ENCODE peak calls at places on chromosomes 7 and 10, in seven cellular contexts. T, Z, O, A, G, J and C are unnamed samples.

GRCh38 chr10:127433951-127434350 is 115.2 kb upstream of the NPS start:
- DNase-seq in T (no peak), A (no peak), Z (no peak), O (no peak), J (no peak), G (no peak), C (no peak)

GRCh38 chr7:28988818-28989595 is 30.9 kb upstream of the TRIL start:
- DNase-seq in T (no peak), Z (no peak), G (no peak), O (no peak), J (no peak), A (no peak), C (no peak)

GRCh38 chr10:75744242-75744641 is 312.8 kb downstream of the LRMDA start:
- DNase-seq in O (no peak), J (no peak), G (no peak), Z (no peak), A (no peak), T (no peak), C (no peak)

GRCh38 chr10:113643183-113643582 is 20.7 kb downstream of the NRAP start:
- DNase-seq in A (no peak), J (no peak), T (no peak), G (no peak), O (no peak), Z (no peak), C (no peak)

GRCh38 chr7:148883233-148884048 is 650 bp downstream of the EZH2 start:
- DNase-seq in G (peak), J (no peak), Z (peak), A (no peak), T (no peak), O (no peak), C (no peak)

GRCh38 chr10:22736134-22736533 is 21.8 kb upstream of the PIP4K2A start:
- DNase-seq in J (no peak), A (no peak), G (no peak), O (no peak), T (no peak), Z (peak), C (no peak)

GRCh38 chr10:115321360-115321759 is 228.2 kb downstream of the ATRNL1 start:
- DNase-seq in Z (no peak), J (no peak), T (no peak), A (peak), O (no peak), G (no peak), C (no peak)

GRCh38 chr7:71186535-71186934 is 54.6 kb downstream of the GALNT17 start:
- DNase-seq in G (no peak), Z (no peak), J (no peak), T (no peak), A (no peak), O (no peak), C (no peak)

GRCh38 chr10:103765981-103766380 is 89.4 kb downstream of the SH3PXD2A start:
- DNase-seq in J (no peak), O (no peak), G (no peak), A (no peak), Z (no peak), T (no peak), C (no peak)

GRCh38 chr7:124566576-124566975 is 199.0 kb downstream of the GPR37 start:
- DNase-seq in T (peak), A (no peak), O (no peak), Z (no peak), G (no peak), J (no peak), C (no peak)

GRCh38 chr10:77289790-77290189 is 347.8 kb downstream of the KCNMA1 start:
- DNase-seq in Z (no peak), T (no peak), A (no peak), G (peak), J (no peak), O (no peak), C (no peak)

GRCh38 chr10:124671486-124672075 is 72.6 kb downstream of the FAM53B start:
- DNase-seq in Z (peak), T (no peak), J (peak), A (no peak), O (peak), G (peak), C (no peak)

GRCh38 chr7:18459439-18459838 is 36.1 kb upstream of the HDAC9 start:
- DNase-seq in T (no peak), J (no peak), Z (no peak), G (no peak), O (no peak), A (no peak), C (no peak)

GRCh38 chr7:41885078-41885477 is 182.2 kb upstream of the INHBA start:
- DNase-seq in T (no peak), Z (no peak), A (no peak), J (no peak), O (no peak), G (no peak), C (no peak)

GRCh38 chr7:158828343-158829020 is 827 bp downstream of the ESYT2 start:
- DNase-seq in J (no peak), O (no peak), A (no peak), G (peak), T (no peak), Z (peak), C (peak)

GRCh38 chr7:12524794-12525386 is 45.6 kb upstream of the SCIN start:
- DNase-seq in O (peak), T (no peak), Z (peak), A (peak), J (peak), G (peak), C (peak)

GRCh38 chr7:101582971-101583370 is 46.1 kb downstream of the MYL10 start:
- DNase-seq in J (no peak), G (no peak), O (no peak), T (no peak), Z (no peak), A (no peak), C (no peak)

GRCh38 chr10:102740229-102740628 is 3.5 kb upstream of the WBP1L start:
- DNase-seq in Z (no peak), O (no peak), J (no peak), G (no peak), A (no peak), T (no peak), C (no peak)

GRCh38 chr10:102735065-102735562 is 8.6 kb upstream of the WBP1L start:
- DNase-seq in T (no peak), G (no peak), A (no peak), O (no peak), J (no peak), Z (peak), C (no peak)

GRCh38 chr10:102741848-102742247 is 1.9 kb upstream of the WBP1L start:
- DNase-seq in A (no peak), O (no peak), T (no peak), G (no peak), Z (no peak), J (no peak), C (no peak)

GRCh38 chr10:102743078-102743587 is 615 bp upstream of the WBP1L start:
- DNase-seq in Z (no peak), J (no peak), G (no peak), A (peak), T (no peak), O (no peak), C (no peak)

GRCh38 chr10:102738692-102739121 is 5.0 kb upstream of the WBP1L start:
- DNase-seq in J (no peak), G (no peak), A (no peak), T (no peak), O (no peak), Z (no peak), C (no peak)
- TF ChIP-seq JUND in J (no peak), G (no peak), A (no peak), T (no peak), O (no peak), Z (no peak), C (no peak)

GRCh38 chr7:140196361-140197217 is 19.8 kb upstream of the KDM7A start:
- DNase-seq in Z (no peak), G (no peak), A (no peak), J (no peak), T (no peak), O (no peak), C (no peak)
- TF ChIP-seq JUND in Z (peak), G (no peak), A (no peak), J (no peak), T (no peak), O (no peak), C (no peak)

GRCh38 chr7:121336579-121336978 is 7.8 kb downstream of the WNT16 start:
- DNase-seq in Z (no peak), T (no peak), O (no peak), A (no peak), G (no peak), J (no peak), C (no peak)
- TF ChIP-seq JUND in Z (no peak), T (no peak), O (no peak), A (no peak), G (no peak), J (no peak), C (no peak)

DNA sequence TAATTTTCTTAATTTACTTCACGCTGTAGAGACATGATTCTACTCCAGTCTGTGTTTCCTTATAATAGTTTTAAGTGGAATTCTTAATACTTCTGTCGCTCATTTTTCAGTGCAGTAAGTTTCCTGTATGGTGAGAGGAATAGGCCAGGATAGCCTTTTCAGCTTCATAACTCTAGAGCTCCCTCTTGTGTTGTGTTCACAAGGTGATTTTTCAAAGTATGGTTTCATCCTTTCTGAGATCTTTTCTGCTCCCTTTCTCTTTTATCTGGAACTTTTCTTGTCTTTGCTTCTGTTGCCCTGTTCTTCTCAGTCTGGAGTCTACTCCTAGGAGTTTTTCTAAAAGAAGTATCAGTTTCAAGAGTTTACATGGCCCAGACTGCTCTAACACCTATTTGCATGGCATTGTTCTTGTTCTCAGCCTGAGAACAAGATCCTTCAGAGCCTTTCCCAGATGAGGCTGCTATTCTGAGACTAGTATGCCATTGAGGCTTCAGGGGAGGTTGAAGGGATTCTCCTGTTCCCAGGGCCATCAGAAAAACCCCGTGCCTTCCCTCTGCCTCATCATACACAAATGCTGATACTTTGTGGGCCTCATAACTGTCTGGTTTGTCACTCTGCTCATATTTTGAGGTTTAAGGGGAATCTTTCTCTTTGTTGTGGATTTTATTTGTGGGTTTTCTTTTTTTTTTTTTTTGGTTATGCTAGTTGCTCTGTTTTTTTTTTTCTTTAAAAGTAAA is 21.8 kb downstream of the NET1 start:
- DNase-seq in G (peak), A (no peak), J (peak), Z (peak), O (peak), T (no peak), C (peak)
- TF ChIP-seq JUND in G (no peak), A (no peak), J (no peak), Z (no peak), O (no peak), T (no peak), C (no peak)

DNA sequence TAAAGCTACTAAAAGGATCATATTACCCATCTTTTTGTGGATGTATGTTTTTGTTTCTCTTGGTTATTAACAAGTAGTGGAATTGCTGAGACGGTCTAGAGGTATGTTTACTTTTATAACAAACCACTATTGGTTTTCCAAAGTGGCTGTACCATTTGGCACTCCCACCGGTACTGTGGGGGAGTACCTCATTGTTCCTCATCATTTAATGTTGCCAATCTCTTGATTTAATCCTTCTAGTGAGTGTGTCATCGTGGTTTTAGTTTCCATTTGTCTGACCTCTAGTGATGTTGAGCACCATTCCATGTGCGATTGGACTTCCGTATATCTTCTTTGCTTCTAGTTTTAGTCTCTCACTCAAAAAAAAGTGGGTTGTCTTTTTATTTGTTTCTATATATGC is 50.4 kb downstream of the RBM33 start:
- DNase-seq in G (no peak), A (no peak), T (no peak), J (no peak), O (no peak), Z (no peak), C (no peak)
- TF ChIP-seq JUND in G (no peak), A (no peak), T (no peak), J (no peak), O (no peak), Z (no peak), C (no peak)

DNA sequence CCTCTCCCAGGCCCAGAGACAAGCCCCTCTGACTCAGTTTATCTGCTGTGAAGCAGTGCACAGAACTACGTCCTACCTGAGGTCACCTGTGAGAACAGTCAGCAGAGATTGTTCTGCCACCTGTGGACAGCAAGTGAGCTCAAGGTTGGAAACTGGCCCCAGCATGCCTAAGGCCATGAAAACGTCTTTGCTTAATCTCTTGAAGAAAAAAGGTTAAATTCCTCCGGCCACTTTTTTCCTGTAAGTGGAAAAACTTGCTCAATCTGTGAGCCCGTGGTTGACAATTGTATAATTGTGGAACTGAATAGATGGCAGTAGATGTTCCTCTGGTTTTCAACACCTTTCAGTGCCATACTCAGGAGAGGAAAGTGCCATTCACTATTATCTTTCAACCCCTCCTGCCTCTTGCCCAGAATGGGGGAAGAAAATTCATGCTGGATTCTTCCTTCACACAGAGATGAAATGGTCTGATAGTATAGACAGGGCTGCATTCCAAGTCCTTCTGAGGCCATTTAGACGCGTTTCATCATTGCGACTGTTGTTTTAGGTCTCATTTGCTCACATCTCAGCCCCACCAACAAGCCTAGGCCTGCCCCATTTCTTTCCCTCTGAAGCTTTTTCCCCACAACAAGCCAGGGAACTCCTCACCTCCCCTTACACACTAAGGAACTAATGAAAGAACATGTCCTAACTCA is 292.9 kb downstream of the FZD1 start:
- DNase-seq in J (no peak), G (no peak), A (no peak), Z (no peak), O (no peak), T (no peak), C (peak)
- TF ChIP-seq JUND in J (no peak), G (peak), A (no peak), Z (peak), O (no peak), T (no peak), C (no peak)

DNA sequence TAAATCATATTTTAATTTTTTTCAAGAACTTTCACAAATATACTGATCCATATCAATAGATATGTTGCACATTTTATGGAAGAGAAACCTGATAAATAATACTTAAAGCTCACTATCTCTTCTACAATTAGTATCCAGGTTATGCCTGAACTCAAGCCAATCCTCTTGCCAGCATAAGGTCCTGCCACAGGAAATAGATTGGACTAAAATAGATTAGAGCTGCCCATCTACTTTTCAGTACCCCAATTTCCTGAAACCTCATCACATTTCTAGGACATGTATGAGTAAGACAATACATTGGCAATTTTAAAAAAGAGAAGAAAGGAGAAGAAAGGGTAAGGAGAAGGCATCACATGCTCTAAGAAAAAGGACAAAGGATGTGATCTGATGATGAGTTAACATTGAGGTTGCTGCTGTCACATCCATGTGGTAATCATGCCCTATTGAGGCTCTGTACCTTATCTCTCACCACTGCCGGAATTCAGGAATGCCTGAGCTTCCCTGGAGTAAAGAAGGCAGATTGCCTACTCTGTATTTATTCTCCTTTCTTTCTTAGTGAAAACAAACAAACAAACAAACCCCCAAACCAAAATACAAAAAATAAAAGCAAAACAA is 199.7 kb downstream of the ANK3 start:
- DNase-seq in A (no peak), Z (no peak), G (no peak), T (no peak), O (no peak), J (no peak), C (no peak)
- TF ChIP-seq JUND in A (no peak), Z (no peak), G (no peak), T (no peak), O (no peak), J (no peak), C (no peak)

GRCh38 chr7:154953006-154953684 is 49.8 kb downstream of the PAXIP1 start:
- DNase-seq in T (peak), Z (peak), G (peak), A (no peak), O (peak), J (peak), C (peak)
- TF ChIP-seq JUND in T (no peak), Z (no peak), G (no peak), A (no peak), O (no peak), J (no peak), C (no peak)

GRCh38 chr10:49738616-49739360 is 23.3 kb downstream of the OGDHL start:
- DNase-seq in G (peak), O (no peak), J (no peak), T (no peak), A (no peak), Z (no peak), C (no peak)
- TF ChIP-seq JUND in G (no peak), O (no peak), J (no peak), T (no peak), A (no peak), Z (no peak), C (no peak)